ENCODE peak calls at places on chromosomes 3 and 15, in five cellular contexts. One of them, this sample, is unnamed.

GRCh38 chr15:57618325-57618724 is 26.6 kb downstream of the MYZAP start:
- DNase-seq in left lung: no peak
- DNase-seq in mucosa of descending colon: no peak
- DNase-seq in GM23248: no peak
- DNase-seq in pancreas: no peak
- DNase-seq in this sample: no peak

GRCh38 chr15:101370330-101371024 is 75.4 kb upstream of the SNRPA1 start:
- DNase-seq in left lung: no peak
- DNase-seq in GM23248: no peak
- DNase-seq in mucosa of descending colon: no peak
- DNase-seq in pancreas: no peak
- DNase-seq in this sample: no peak

GRCh38 chr3:194984026-194984425 is 286.9 kb downstream of the XXYLT1 start:
- DNase-seq in left lung: no peak
- DNase-seq in GM23248: no peak
- DNase-seq in pancreas: no peak
- DNase-seq in mucosa of descending colon: no peak
- DNase-seq in this sample: no peak

GRCh38 chr15:85592148-85592547 is 202.6 kb downstream of the KLHL25 start:
- DNase-seq in pancreas: no peak
- DNase-seq in mucosa of descending colon: no peak
- DNase-seq in left lung: no peak
- DNase-seq in GM23248: peak; percentile 95
- DNase-seq in this sample: no peak

GRCh38 chr3:169260296-169260695 is 403.2 kb downstream of the MECOM start:
- DNase-seq in left lung: no peak
- DNase-seq in pancreas: no peak
- DNase-seq in GM23248: no peak
- DNase-seq in mucosa of descending colon: no peak
- DNase-seq in this sample: no peak

GRCh38 chr3:184085389-184085852 is 11.4 kb upstream of the HTR3E start:
- DNase-seq in pancreas: no peak
- DNase-seq in mucosa of descending colon: no peak
- DNase-seq in GM23248: no peak
- DNase-seq in left lung: no peak
- DNase-seq in this sample: no peak

GRCh38 chr15:70387086-70387485 is 289.4 kb upstream of the TLE3 start:
- DNase-seq in left lung: no peak
- DNase-seq in pancreas: no peak
- DNase-seq in mucosa of descending colon: no peak
- DNase-seq in GM23248: no peak
- DNase-seq in this sample: no peak

GRCh38 chr3:50516048-50516871 is 12.8 kb upstream of the CACNA2D2 start:
- DNase-seq in GM23248: peak; percentile 13
- DNase-seq in left lung: peak; percentile 66
- DNase-seq in pancreas: no peak
- DNase-seq in mucosa of descending colon: peak; percentile 58
- DNase-seq in this sample: peak; percentile 59

GRCh38 chr15:22808761-22809280 is 22.4 kb downstream of the NIPA1 start:
- DNase-seq in left lung: no peak
- DNase-seq in mucosa of descending colon: no peak
- DNase-seq in pancreas: no peak
- DNase-seq in GM23248: no peak
- DNase-seq in this sample: no peak

GRCh38 chr3:13896473-13897154 is 16.7 kb upstream of the WNT7A start:
- DNase-seq in left lung: no peak
- DNase-seq in GM23248: peak; percentile 86
- DNase-seq in pancreas: peak; percentile 69
- DNase-seq in mucosa of descending colon: no peak
- DNase-seq in this sample: peak; percentile 77

GRCh38 chr15:40439461-40440299 is 1.1 kb upstream of the BAHD1 start:
- DNase-seq in pancreas: peak; percentile 58
- DNase-seq in GM23248: peak; percentile 80
- DNase-seq in left lung: peak; percentile 63
- DNase-seq in mucosa of descending colon: no peak
- DNase-seq in this sample: peak; percentile 64

GRCh38 chr3:173217127-173217526 is 76.1 kb upstream of the SPATA16 start:
- DNase-seq in GM23248: peak; percentile 22
- DNase-seq in pancreas: no peak
- DNase-seq in left lung: no peak
- DNase-seq in mucosa of descending colon: no peak
- DNase-seq in this sample: no peak

GRCh38 chr3:58631742-58632141 is 34.8 kb downstream of the FAM3D start:
- DNase-seq in GM23248: peak; percentile 32
- DNase-seq in mucosa of descending colon: no peak
- DNase-seq in pancreas: no peak
- DNase-seq in left lung: no peak
- DNase-seq in this sample: no peak

GRCh38 chr3:171028025-171028778 is 1.7 kb upstream of the SLC2A2 start:
- DNase-seq in pancreas: peak; percentile 29
- DNase-seq in mucosa of descending colon: peak; percentile 62
- DNase-seq in left lung: peak; percentile 52
- DNase-seq in GM23248: peak; percentile 90
- DNase-seq in this sample: peak; percentile 80

GRCh38 chr15:89323825-89324224 is 10.8 kb downstream of the POLG start:
- DNase-seq in pancreas: no peak
- DNase-seq in mucosa of descending colon: no peak
- DNase-seq in left lung: no peak
- DNase-seq in GM23248: no peak
- DNase-seq in this sample: no peak
- H3K36me3 ChIP-seq in pancreas: peaks cover 96% of the 10 kb centered on the region
- H3K36me3 ChIP-seq in mucosa of descending colon: peaks cover 44% of the 10 kb centered on the region
- H3K36me3 ChIP-seq in left lung: peaks cover 98% of the 10 kb centered on the region
- H3K36me3 ChIP-seq in GM23248: peaks cover 69% of the 10 kb centered on the region
- H3K36me3 ChIP-seq in this sample: peaks cover 5% of the 10 kb centered on the region

DNA sequence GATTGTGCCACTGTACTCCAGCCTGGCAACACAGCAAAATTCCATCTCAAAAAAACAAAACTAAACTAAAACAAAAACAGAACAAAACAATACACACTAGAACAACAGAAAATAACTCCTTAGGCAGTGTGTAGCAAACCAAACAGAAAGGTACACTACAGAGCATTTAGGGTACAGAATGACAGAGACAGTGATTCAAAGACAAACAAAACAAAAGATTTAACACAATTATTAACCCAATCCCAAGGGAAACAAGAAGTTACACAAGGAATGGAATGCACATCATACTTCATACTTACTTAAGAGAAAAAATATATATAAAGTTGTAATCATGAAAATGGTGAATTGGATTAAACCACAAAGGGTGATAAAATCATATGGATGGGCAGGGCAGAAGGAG is 12.9 kb downstream of the SLC25A20 start:
- DNase-seq in mucosa of descending colon: no peak
- DNase-seq in GM23248: peak; percentile 18
- DNase-seq in pancreas: no peak
- DNase-seq in left lung: no peak
- DNase-seq in this sample: no peak
- H3K36me3 ChIP-seq in mucosa of descending colon: no peaks in the 10 kb centered on the region
- H3K36me3 ChIP-seq in GM23248: no peaks in the 10 kb centered on the region
- H3K36me3 ChIP-seq in pancreas: peaks cover 23% of the 10 kb centered on the region
- H3K36me3 ChIP-seq in left lung: peaks cover 80% of the 10 kb centered on the region
- H3K36me3 ChIP-seq in this sample: no peaks in the 10 kb centered on the region

DNA sequence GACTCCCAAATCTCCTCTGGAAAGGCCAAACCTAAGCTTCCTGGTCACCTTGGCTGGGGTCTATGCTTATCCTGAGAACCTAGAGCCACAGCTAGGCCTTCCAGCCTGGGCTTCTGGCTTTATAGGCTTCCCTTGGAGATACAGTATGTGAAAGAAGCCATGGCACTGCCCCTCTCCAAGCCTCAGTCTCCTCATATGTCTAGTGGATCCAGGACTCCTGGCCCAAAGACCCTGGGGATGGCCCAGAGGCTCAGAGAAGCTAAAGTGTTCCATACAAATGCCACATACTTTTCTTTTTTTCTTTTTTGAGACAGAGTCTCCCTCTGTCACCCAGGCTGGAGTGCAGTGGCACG is 8.6 kb downstream of the ACAA1 start:
- DNase-seq in left lung: no peak
- DNase-seq in GM23248: no peak
- DNase-seq in mucosa of descending colon: no peak
- DNase-seq in pancreas: no peak
- DNase-seq in this sample: no peak
- H3K36me3 ChIP-seq in left lung: peaks cover 100% of the 10 kb centered on the region
- H3K36me3 ChIP-seq in GM23248: peaks cover 18% of the 10 kb centered on the region
- H3K36me3 ChIP-seq in mucosa of descending colon: peaks cover 3% of the 10 kb centered on the region
- H3K36me3 ChIP-seq in pancreas: peaks cover 80% of the 10 kb centered on the region
- H3K36me3 ChIP-seq in this sample: peaks cover 28% of the 10 kb centered on the region

DNA sequence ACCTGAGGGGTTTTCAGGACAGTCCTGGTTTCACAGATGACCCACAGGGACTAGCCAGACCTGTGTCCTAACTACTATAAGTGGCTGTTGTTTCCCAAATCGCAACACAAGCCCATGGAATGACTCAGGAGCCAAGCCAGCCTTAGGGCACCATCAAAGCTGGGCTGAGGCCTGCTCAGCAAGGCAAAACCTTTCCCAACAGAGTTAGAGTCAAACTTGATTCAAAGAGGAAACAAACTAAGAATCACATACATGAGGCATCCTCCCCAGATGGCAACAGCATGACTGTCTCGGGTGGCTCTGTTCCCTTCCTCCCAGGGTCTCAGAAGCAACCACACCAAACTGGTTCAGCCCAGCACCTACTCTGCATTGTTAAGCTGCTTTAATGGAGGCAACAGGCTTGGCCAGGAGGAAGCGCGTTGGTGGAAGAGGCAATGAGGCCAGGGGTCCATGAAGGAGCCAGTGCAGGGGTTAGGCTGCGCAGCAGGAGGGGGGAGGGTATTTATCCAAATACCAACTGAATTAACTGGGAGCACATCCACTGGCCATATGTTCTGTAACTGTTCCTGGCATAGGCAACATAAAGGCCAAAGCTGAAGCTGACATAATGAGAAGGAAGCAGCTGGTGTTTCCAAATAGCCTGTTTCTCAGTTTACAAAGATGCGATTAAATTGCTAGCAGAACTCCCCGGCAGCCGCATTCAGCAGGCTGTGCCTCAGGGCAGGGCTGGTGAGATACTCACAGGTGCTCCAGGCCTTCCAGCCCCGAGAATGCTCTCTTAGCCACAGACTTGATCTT is 102.4 kb downstream of the LRIG1 start:
- DNase-seq in pancreas: peak; percentile 44
- DNase-seq in left lung: no peak
- DNase-seq in GM23248: peak; percentile 49
- DNase-seq in mucosa of descending colon: no peak
- DNase-seq in this sample: no peak
- H3K36me3 ChIP-seq in pancreas: peaks cover 56% of the 10 kb centered on the region
- H3K36me3 ChIP-seq in left lung: peaks cover 51% of the 10 kb centered on the region
- H3K36me3 ChIP-seq in GM23248: no peaks in the 10 kb centered on the region
- H3K36me3 ChIP-seq in mucosa of descending colon: peaks cover 7% of the 10 kb centered on the region
- H3K36me3 ChIP-seq in this sample: peaks cover 8% of the 10 kb centered on the region

GRCh38 chr3:185691622-185692021 is 105.5 kb downstream of the SENP2 start:
- DNase-seq in left lung: no peak
- DNase-seq in mucosa of descending colon: no peak
- DNase-seq in pancreas: no peak
- DNase-seq in GM23248: no peak
- DNase-seq in this sample: no peak

GRCh38 chr3:185696039-185696438 is 109.9 kb downstream of the SENP2 start:
- DNase-seq in GM23248: no peak
- DNase-seq in pancreas: no peak
- DNase-seq in left lung: no peak
- DNase-seq in mucosa of descending colon: no peak
- DNase-seq in this sample: no peak

GRCh38 chr3:185688808-185689207 is 102.7 kb downstream of the SENP2 start:
- DNase-seq in pancreas: no peak
- DNase-seq in GM23248: peak; percentile 100
- DNase-seq in mucosa of descending colon: no peak
- DNase-seq in left lung: peak; percentile 50
- DNase-seq in this sample: no peak

GRCh38 chr3:185699927-185700326 is 113.8 kb downstream of the SENP2 start:
- DNase-seq in GM23248: no peak
- DNase-seq in left lung: no peak
- DNase-seq in pancreas: no peak
- DNase-seq in mucosa of descending colon: no peak
- DNase-seq in this sample: no peak

GRCh38 chr3:185693985-185694675 is 108.0 kb downstream of the SENP2 start:
- DNase-seq in mucosa of descending colon: no peak
- DNase-seq in GM23248: peak; percentile 69
- DNase-seq in left lung: no peak
- DNase-seq in pancreas: no peak
- DNase-seq in this sample: no peak
- H3K36me3 ChIP-seq in mucosa of descending colon: no peaks in the 10 kb centered on the region
- H3K36me3 ChIP-seq in GM23248: peaks cover 17% of the 10 kb centered on the region
- H3K36me3 ChIP-seq in left lung: no peaks in the 10 kb centered on the region
- H3K36me3 ChIP-seq in pancreas: no peaks in the 10 kb centered on the region
- H3K36me3 ChIP-seq in this sample: peaks cover 3% of the 10 kb centered on the region

GRCh38 chr3:3165241-3165640 is 14.2 kb downstream of the CRBN start:
- DNase-seq in mucosa of descending colon: no peak
- DNase-seq in left lung: no peak
- DNase-seq in pancreas: no peak
- DNase-seq in GM23248: no peak
- DNase-seq in this sample: no peak
- H3K36me3 ChIP-seq in mucosa of descending colon: peaks cover 7% of the 10 kb centered on the region
- H3K36me3 ChIP-seq in left lung: peaks cover 93% of the 10 kb centered on the region
- H3K36me3 ChIP-seq in pancreas: peaks cover 66% of the 10 kb centered on the region
- H3K36me3 ChIP-seq in GM23248: peaks cover 49% of the 10 kb centered on the region
- H3K36me3 ChIP-seq in this sample: no peaks in the 10 kb centered on the region

GRCh38 chr3:45938043-45938435 is 5.2 kb upstream of the CXCR6 start:
- DNase-seq in left lung: no peak
- DNase-seq in pancreas: no peak
- DNase-seq in GM23248: no peak
- DNase-seq in mucosa of descending colon: no peak
- DNase-seq in this sample: no peak
- H3K36me3 ChIP-seq in left lung: peaks cover 51% of the 10 kb centered on the region
- H3K36me3 ChIP-seq in pancreas: peaks cover 14% of the 10 kb centered on the region
- H3K36me3 ChIP-seq in GM23248: no peaks in the 10 kb centered on the region
- H3K36me3 ChIP-seq in mucosa of descending colon: peaks cover 4% of the 10 kb centered on the region
- H3K36me3 ChIP-seq in this sample: peaks cover 2% of the 10 kb centered on the region

This sample was measured in Caco-2.